ENCODE peak calls at places on chromosomes 3 and 15, in eight cellular contexts. V is OCI-LY7; A is cardiac muscle cell; K is kidney; P is stimulated activated CD8-positive, alpha-beta memory T cell treated with anti-CD3 and anti-CD28 coated beads, Interleukin-4, amount 100 ng/mL, for 48 hours; G is DMS153; M is mucosa of gallbladder; X is substantia nigra. J is an unnamed sample.

GRCh38 chr3:43477600-43477999 is 144.2 kb downstream of the ANO10 start:
- DNase-seq in V (no peak), A (no peak), K (no peak), P (peak; percentile 66), G (no peak), M (peak; percentile 20), X (no peak), J (peak; percentile 82)

GRCh38 chr3:118550556-118550955 is 484.1 kb downstream of the IGSF11 start:
- DNase-seq in V (no peak), A (no peak), K (no peak), P (no peak), G (no peak), M (no peak), X (no peak), J (no peak)

GRCh38 chr15:52653451-52653964 is 25.7 kb downstream of the ATOSA start:
- DNase-seq in V (no peak), A (peak; percentile 87), K (no peak), P (no peak), G (no peak), M (no peak), X (no peak), J (no peak)

GRCh38 chr3:139675327-139675726 is 2.4 kb downstream of the NMNAT3 start:
- DNase-seq in V (no peak), A (no peak), K (no peak), P (no peak), G (no peak), M (no peak), X (no peak), J (no peak)

GRCh38 chr15:69015591-69015990 is 1.1 kb downstream of the NOX5 start:
- DNase-seq in V (no peak), A (no peak), K (peak; percentile 34), P (no peak), G (no peak), M (no peak), X (no peak), J (no peak)

GRCh38 chr15:67108122-67108871 is 42.9 kb downstream of the SMAD3 start:
- DNase-seq in V (no peak), A (no peak), K (no peak), P (no peak), G (no peak), M (no peak), X (no peak), J (no peak)

GRCh38 chr3:13223574-13224237 is 150.5 kb upstream of the IQSEC1 start:
- DNase-seq in V (no peak), A (peak; percentile 60), K (peak; percentile 36), P (no peak), G (no peak), M (no peak), X (no peak), J (no peak)

GRCh38 chr15:45180648-45181436 is 6.9 kb downstream of the SHF start:
- DNase-seq in V (no peak), A (no peak), K (no peak), P (no peak), G (no peak), M (no peak), X (no peak), J (peak; percentile 41)

GRCh38 chr3:177816667-177817208 is 619.5 kb upstream of the TBL1XR1 start:
- DNase-seq in V (peak; percentile 4), A (peak; percentile 90), K (no peak), P (no peak), G (no peak), M (peak; percentile 60), X (no peak), J (no peak)

GRCh38 chr15:80902298-80902801 is 87.3 kb downstream of the MESD start:
- DNase-seq in V (no peak), A (peak; percentile 21), K (no peak), P (no peak), G (no peak), M (no peak), X (no peak), J (no peak)

GRCh38 chr3:19250959-19251610 is 102.8 kb downstream of the KCNH8 start:
- DNase-seq in V (peak; percentile 24), A (no peak), K (no peak), P (no peak), G (no peak), M (peak; percentile 13), X (no peak), J (no peak)

GRCh38 chr3:132047209-132047608 is 12.4 kb upstream of the CPNE4 start:
- DNase-seq in V (no peak), A (no peak), K (no peak), P (no peak), G (no peak), M (no peak), X (no peak), J (no peak)

GRCh38 chr3:51362476-51362875 is 22.6 kb upstream of the MANF start:
- DNase-seq in V (no peak), A (no peak), K (no peak), P (no peak), G (no peak), M (no peak), X (no peak), J (peak; percentile 13)

GRCh38 chr15:40487816-40488682 is 17.3 kb downstream of the CHST14 start:
- DNase-seq in V (no peak), A (no peak), K (peak; percentile 34), P (no peak), G (no peak), M (no peak), X (no peak), J (no peak)

GRCh38 chr3:118269537-118270125 is 765.0 kb downstream of the IGSF11 start:
- DNase-seq in V (no peak), A (no peak), K (no peak), P (no peak), G (no peak), M (no peak), X (no peak), J (no peak)

GRCh38 chr3:124972457-124972856 is 37.9 kb upstream of the MUC13 start:
- DNase-seq in V (no peak), A (no peak), K (no peak), P (no peak), G (peak; percentile 63), M (peak; percentile 75), X (no peak), J (no peak)

GRCh38 chr15:94230436-94230885 is 900 bp upstream of the MCTP2 start:
- DNase-seq in V (no peak), A (peak; percentile 3), K (no peak), P (no peak), G (no peak), M (no peak), X (no peak), J (no peak)

GRCh38 chr15:71237456-71238188 is 122.4 kb downstream of the THSD4 start:
- DNase-seq in V (no peak), A (peak; percentile 97), K (peak; percentile 75), P (no peak), G (no peak), M (peak; percentile 76), X (no peak), J (no peak)

GRCh38 chr3:126880898-126881297 is 102.0 kb upstream of the PLXNA1 start:
- DNase-seq in V (no peak), A (no peak), K (no peak), P (no peak), G (no peak), M (no peak), X (no peak), J (no peak)